ENCODE peak calls at places on chromosomes 6 and 20, in seven cellular contexts. One of them, this sample, is unnamed.

GRCh38 chr6:135114355-135115145 is 59.9 kb upstream of the HBS1L start:
- DNase-seq in AG10803: no peak
- DNase-seq in T-helper 2 cell treated with Interferon-gamma antibody and Interleukin-4, amounts not matched to agents 5 μg/mL and 100 μg/mL, for 36 hours: peak; percentile 76
- DNase-seq in H54: no peak
- DNase-seq in fibroblast of the aortic adventitia: no peak
- DNase-seq in stimulated activated naive B cell treated with anti-CD40 and anti-IgM and Interleukin-4, amounts not matched to agents 10 μg/mL and 1 μg/mL and 100 μg/mL, for 72 hours: peak; percentile 61
- DNase-seq in AG08395: no peak
- DNase-seq in this sample: no peak

GRCh38 chr6:49618257-49618656 is 18.4 kb downstream of the RHAG start:
- DNase-seq in AG10803: no peak
- DNase-seq in T-helper 2 cell treated with Interferon-gamma antibody and Interleukin-4, amounts not matched to agents 5 μg/mL and 100 μg/mL, for 36 hours: no peak
- DNase-seq in H54: no peak
- DNase-seq in fibroblast of the aortic adventitia: no peak
- DNase-seq in stimulated activated naive B cell treated with anti-CD40 and anti-IgM and Interleukin-4, amounts not matched to agents 10 μg/mL and 1 μg/mL and 100 μg/mL, for 72 hours: no peak
- DNase-seq in AG08395: no peak
- DNase-seq in this sample: no peak

GRCh38 chr20:16064991-16065707 is 508.1 kb downstream of the KIF16B start:
- DNase-seq in AG10803: peak; percentile 6
- DNase-seq in T-helper 2 cell treated with Interferon-gamma antibody and Interleukin-4, amounts not matched to agents 5 μg/mL and 100 μg/mL, for 36 hours: no peak
- DNase-seq in H54: no peak
- DNase-seq in fibroblast of the aortic adventitia: no peak
- DNase-seq in stimulated activated naive B cell treated with anti-CD40 and anti-IgM and Interleukin-4, amounts not matched to agents 10 μg/mL and 1 μg/mL and 100 μg/mL, for 72 hours: no peak
- DNase-seq in AG08395: no peak
- DNase-seq in this sample: no peak

GRCh38 chr6:170206317-170206621 is 84.6 kb downstream of the DLL1 start:
- DNase-seq in AG10803: no peak
- DNase-seq in T-helper 2 cell treated with Interferon-gamma antibody and Interleukin-4, amounts not matched to agents 5 μg/mL and 100 μg/mL, for 36 hours: no peak
- DNase-seq in H54: no peak
- DNase-seq in fibroblast of the aortic adventitia: no peak
- DNase-seq in stimulated activated naive B cell treated with anti-CD40 and anti-IgM and Interleukin-4, amounts not matched to agents 10 μg/mL and 1 μg/mL and 100 μg/mL, for 72 hours: no peak
- DNase-seq in AG08395: no peak
- DNase-seq in this sample: no peak

GRCh38 chr20:33859157-33859695 is 48.1 kb downstream of the CHMP4B start:
- DNase-seq in AG10803: no peak
- DNase-seq in T-helper 2 cell treated with Interferon-gamma antibody and Interleukin-4, amounts not matched to agents 5 μg/mL and 100 μg/mL, for 36 hours: peak; percentile 18
- DNase-seq in H54: no peak
- DNase-seq in fibroblast of the aortic adventitia: peak; percentile 35
- DNase-seq in stimulated activated naive B cell treated with anti-CD40 and anti-IgM and Interleukin-4, amounts not matched to agents 10 μg/mL and 1 μg/mL and 100 μg/mL, for 72 hours: peak; percentile 38
- DNase-seq in AG08395: no peak
- DNase-seq in this sample: no peak

GRCh38 chr6:148848915-148849314 is 102.1 kb downstream of the UST start:
- DNase-seq in AG10803: no peak
- DNase-seq in T-helper 2 cell treated with Interferon-gamma antibody and Interleukin-4, amounts not matched to agents 5 μg/mL and 100 μg/mL, for 36 hours: no peak
- DNase-seq in H54: no peak
- DNase-seq in fibroblast of the aortic adventitia: no peak
- DNase-seq in stimulated activated naive B cell treated with anti-CD40 and anti-IgM and Interleukin-4, amounts not matched to agents 10 μg/mL and 1 μg/mL and 100 μg/mL, for 72 hours: no peak
- DNase-seq in AG08395: no peak
- DNase-seq in this sample: no peak

GRCh38 chr20:37515876-37516275 is 5.2 kb upstream of the NNAT start:
- DNase-seq in AG10803: no peak
- DNase-seq in T-helper 2 cell treated with Interferon-gamma antibody and Interleukin-4, amounts not matched to agents 5 μg/mL and 100 μg/mL, for 36 hours: no peak
- DNase-seq in H54: no peak
- DNase-seq in fibroblast of the aortic adventitia: no peak
- DNase-seq in stimulated activated naive B cell treated with anti-CD40 and anti-IgM and Interleukin-4, amounts not matched to agents 10 μg/mL and 1 μg/mL and 100 μg/mL, for 72 hours: no peak
- DNase-seq in AG08395: no peak
- DNase-seq in this sample: no peak

GRCh38 chr20:13321416-13321815 is 100.3 kb downstream of the ISM1 start:
- DNase-seq in AG10803: no peak
- DNase-seq in T-helper 2 cell treated with Interferon-gamma antibody and Interleukin-4, amounts not matched to agents 5 μg/mL and 100 μg/mL, for 36 hours: no peak
- DNase-seq in H54: no peak
- DNase-seq in fibroblast of the aortic adventitia: no peak
- DNase-seq in stimulated activated naive B cell treated with anti-CD40 and anti-IgM and Interleukin-4, amounts not matched to agents 10 μg/mL and 1 μg/mL and 100 μg/mL, for 72 hours: no peak
- DNase-seq in AG08395: peak; percentile 1
- DNase-seq in this sample: no peak

GRCh38 chr6:82968708-82969107 is 96.9 kb downstream of the UBE3D start:
- DNase-seq in AG10803: no peak
- DNase-seq in T-helper 2 cell treated with Interferon-gamma antibody and Interleukin-4, amounts not matched to agents 5 μg/mL and 100 μg/mL, for 36 hours: no peak
- DNase-seq in H54: no peak
- DNase-seq in fibroblast of the aortic adventitia: no peak
- DNase-seq in stimulated activated naive B cell treated with anti-CD40 and anti-IgM and Interleukin-4, amounts not matched to agents 10 μg/mL and 1 μg/mL and 100 μg/mL, for 72 hours: no peak
- DNase-seq in AG08395: no peak
- DNase-seq in this sample: peak; percentile 26

GRCh38 chr6:46776070-46776752 is 17.0 kb upstream of the MEP1A start:
- DNase-seq in AG10803: no peak
- DNase-seq in T-helper 2 cell treated with Interferon-gamma antibody and Interleukin-4, amounts not matched to agents 5 μg/mL and 100 μg/mL, for 36 hours: no peak
- DNase-seq in H54: no peak
- DNase-seq in fibroblast of the aortic adventitia: no peak
- DNase-seq in stimulated activated naive B cell treated with anti-CD40 and anti-IgM and Interleukin-4, amounts not matched to agents 10 μg/mL and 1 μg/mL and 100 μg/mL, for 72 hours: no peak
- DNase-seq in AG08395: no peak
- DNase-seq in this sample: no peak

GRCh38 chr6:166515072-166515810 is 71.2 kb downstream of the RAMACL start:
- DNase-seq in AG10803: peak; percentile 79
- DNase-seq in T-helper 2 cell treated with Interferon-gamma antibody and Interleukin-4, amounts not matched to agents 5 μg/mL and 100 μg/mL, for 36 hours: peak; percentile 33
- DNase-seq in H54: peak; percentile 73
- DNase-seq in fibroblast of the aortic adventitia: peak; percentile 69
- DNase-seq in stimulated activated naive B cell treated with anti-CD40 and anti-IgM and Interleukin-4, amounts not matched to agents 10 μg/mL and 1 μg/mL and 100 μg/mL, for 72 hours: peak; percentile 27
- DNase-seq in AG08395: peak; percentile 94
- DNase-seq in this sample: peak; percentile 89

GRCh38 chr6:109820706-109821350 is 129.7 kb downstream of the FIG4 start:
- DNase-seq in AG10803: no peak
- DNase-seq in T-helper 2 cell treated with Interferon-gamma antibody and Interleukin-4, amounts not matched to agents 5 μg/mL and 100 μg/mL, for 36 hours: no peak
- DNase-seq in H54: no peak
- DNase-seq in fibroblast of the aortic adventitia: no peak
- DNase-seq in stimulated activated naive B cell treated with anti-CD40 and anti-IgM and Interleukin-4, amounts not matched to agents 10 μg/mL and 1 μg/mL and 100 μg/mL, for 72 hours: no peak
- DNase-seq in AG08395: no peak
- DNase-seq in this sample: no peak

GRCh38 chr6:583639-584038 is 73.3 kb downstream of the HUS1B start:
- DNase-seq in AG10803: no peak
- DNase-seq in T-helper 2 cell treated with Interferon-gamma antibody and Interleukin-4, amounts not matched to agents 5 μg/mL and 100 μg/mL, for 36 hours: no peak
- DNase-seq in H54: no peak
- DNase-seq in fibroblast of the aortic adventitia: no peak
- DNase-seq in stimulated activated naive B cell treated with anti-CD40 and anti-IgM and Interleukin-4, amounts not matched to agents 10 μg/mL and 1 μg/mL and 100 μg/mL, for 72 hours: no peak
- DNase-seq in AG08395: no peak
- DNase-seq in this sample: no peak

GRCh38 chr20:58719971-58720371 is 27.4 kb downstream of the NPEPL1 start:
- DNase-seq in AG10803: no peak
- DNase-seq in T-helper 2 cell treated with Interferon-gamma antibody and Interleukin-4, amounts not matched to agents 5 μg/mL and 100 μg/mL, for 36 hours: no peak
- DNase-seq in H54: no peak
- DNase-seq in fibroblast of the aortic adventitia: no peak
- DNase-seq in stimulated activated naive B cell treated with anti-CD40 and anti-IgM and Interleukin-4, amounts not matched to agents 10 μg/mL and 1 μg/mL and 100 μg/mL, for 72 hours: no peak
- DNase-seq in AG08395: no peak
- DNase-seq in this sample: peak; percentile 5

GRCh38 chr20:50572922-50573777 is 63.0 kb downstream of the PTPN1 start:
- DNase-seq in AG10803: peak; percentile 97
- DNase-seq in T-helper 2 cell treated with Interferon-gamma antibody and Interleukin-4, amounts not matched to agents 5 μg/mL and 100 μg/mL, for 36 hours: no peak
- DNase-seq in H54: no peak
- DNase-seq in fibroblast of the aortic adventitia: peak; percentile 91
- DNase-seq in stimulated activated naive B cell treated with anti-CD40 and anti-IgM and Interleukin-4, amounts not matched to agents 10 μg/mL and 1 μg/mL and 100 μg/mL, for 72 hours: no peak
- DNase-seq in AG08395: peak; percentile 82
- DNase-seq in this sample: peak; percentile 80

This sample was measured in GM03348.